ENCODE peak calls at places on chromosomes 6 and 20, in nine cellular contexts. O, W, C, B, M, I, X, L and K are unnamed samples.

GRCh38 chr6:145544031-145544430 is 191.3 kb downstream of the EPM2A start:
- DNase-seq in O (no peak), W (no peak), C (peak), B (peak), M (no peak), I (no peak), X (no peak), L (no peak), K (no peak)

GRCh38 chr20:12289476-12289875 is 371.8 kb downstream of the BTBD3 start:
- DNase-seq in O (no peak), W (no peak), C (no peak), B (no peak), M (no peak), I (no peak), X (no peak), L (no peak), K (no peak)

GRCh38 chr6:24522090-24522820 is 27.5 kb downstream of the ALDH5A1 start:
- DNase-seq in O (no peak), W (no peak), C (no peak), B (no peak), M (no peak), I (no peak), X (no peak), L (no peak), K (no peak)

GRCh38 chr20:23564927-23565326 is 3.4 kb downstream of the CST9L start:
- DNase-seq in O (no peak), W (no peak), C (no peak), B (no peak), M (no peak), I (no peak), X (no peak), L (no peak), K (no peak)

GRCh38 chr6:32905078-32905477 is 35.8 kb downstream of the HLA-DMB start:
- DNase-seq in O (no peak), W (no peak), C (no peak), B (no peak), M (no peak), I (no peak), X (no peak), L (no peak), K (no peak)

GRCh38 chr6:44253307-44254101 is 3.8 kb downstream of the SLC35B2 start:
- DNase-seq in O (no peak), W (no peak), C (peak), B (no peak), M (no peak), I (no peak), X (no peak), L (peak), K (no peak)

GRCh38 chr20:35991142-35991771 is 22.9 kb downstream of the CNBD2 start:
- DNase-seq in O (no peak), W (no peak), C (peak), B (peak), M (no peak), I (no peak), X (no peak), L (no peak), K (no peak)

GRCh38 chr20:57514273-57514751 is 10.6 kb downstream of the CTCFL start:
- DNase-seq in O (peak), W (peak), C (peak), B (peak), M (peak), I (no peak), X (peak), L (peak), K (peak)

GRCh38 chr6:158321960-158322359 is 9.7 kb downstream of the TULP4 start:
- DNase-seq in O (no peak), W (no peak), C (peak), B (no peak), M (no peak), I (no peak), X (no peak), L (no peak), K (no peak)

GRCh38 chr20:45890077-45890996 is 671 bp downstream of the NEURL2 start:
- DNase-seq in O (peak), W (peak), C (peak), B (peak), M (peak), I (no peak), X (peak), L (peak), K (peak)

GRCh38 chr6:43947860-43948259 is 177.8 kb downstream of the VEGFA start:
- DNase-seq in O (no peak), W (no peak), C (no peak), B (no peak), M (no peak), I (no peak), X (no peak), L (no peak), K (no peak)

GRCh38 chr6:117601811-117602150 is 530 bp downstream of the GOPC start:
- DNase-seq in O (no peak), W (no peak), C (no peak), B (no peak), M (no peak), I (no peak), X (no peak), L (no peak), K (no peak)

GRCh38 chr6:111564482-111564945 is 41.2 kb downstream of the TRAF3IP2 start:
- DNase-seq in O (no peak), W (no peak), C (no peak), B (no peak), M (peak), I (no peak), X (no peak), L (no peak), K (no peak)

GRCh38 chr6:79463721-79464120 is 73.5 kb downstream of the LCA5 start:
- DNase-seq in O (no peak), W (no peak), C (no peak), B (no peak), M (no peak), I (no peak), X (no peak), L (no peak), K (no peak)

GRCh38 chr6:91864911-91865310 is 1278.0 kb upstream of the MAP3K7 start:
- DNase-seq in O (no peak), W (no peak), C (no peak), B (no peak), M (no peak), I (no peak), X (no peak), L (no peak), K (no peak)

GRCh38 chr6:84432616-84433015 is 205.2 kb upstream of the CEP162 start:
- DNase-seq in O (no peak), W (no peak), C (no peak), B (no peak), M (no peak), I (no peak), X (no peak), L (no peak), K (no peak)

GRCh38 chr6:137680678-137681346 is 186.2 kb upstream of the TNFAIP3 start:
- DNase-seq in O (no peak), W (no peak), C (peak), B (peak), M (no peak), I (no peak), X (no peak), L (no peak), K (no peak)

GRCh38 chr6:129709451-129709908 is 497 bp downstream of the ARHGAP18 start:
- DNase-seq in O (no peak), W (no peak), C (peak), B (no peak), M (no peak), I (no peak), X (no peak), L (no peak), K (no peak)

GRCh38 chr6:116028233-116028632 is 32.5 kb downstream of the FRK start:
- DNase-seq in O (no peak), W (no peak), C (no peak), B (no peak), M (no peak), I (no peak), X (no peak), L (no peak), K (no peak)

GRCh38 chr6:118770835-118771234 is 119.4 kb upstream of the CEP85L start:
- DNase-seq in O (no peak), W (no peak), C (no peak), B (no peak), M (no peak), I (no peak), X (no peak), L (no peak), K (no peak)

GRCh38 chr6:38476141-38476540 is 163.6 kb downstream of the BTBD9 start:
- DNase-seq in O (no peak), W (no peak), C (no peak), B (no peak), M (no peak), I (no peak), X (no peak), L (no peak), K (no peak)

GRCh38 chr6:101400341-101400740 is 6.8 kb downstream of the GRIK2 start:
- DNase-seq in O (no peak), W (no peak), C (no peak), B (no peak), M (no peak), I (no peak), X (no peak), L (no peak), K (no peak)

GRCh38 chr20:43570496-43570895 is 11.7 kb downstream of the SGK2 start:
- DNase-seq in O (no peak), W (no peak), C (no peak), B (no peak), M (no peak), I (no peak), X (no peak), L (no peak), K (no peak)

GRCh38 chr6:22141271-22141745 is 155.5 kb downstream of the PRL start:
- DNase-seq in O (no peak), W (no peak), C (no peak), B (no peak), M (no peak), I (no peak), X (peak), L (no peak), K (no peak)

GRCh38 chr6:161901740-161902426 is 628.0 kb upstream of the AGPAT4 start:
- DNase-seq in O (no peak), W (no peak), C (no peak), B (no peak), M (no peak), I (no peak), X (no peak), L (no peak), K (no peak)

GRCh38 chr6:20693466-20694063 is 159.3 kb downstream of the CDKAL1 start:
- DNase-seq in O (no peak), W (no peak), C (no peak), B (no peak), M (no peak), I (no peak), X (no peak), L (no peak), K (no peak)

GRCh38 chr6:6057442-6058053 is 50.8 kb upstream of the NRN1 start:
- DNase-seq in O (no peak), W (no peak), C (peak), B (peak), M (no peak), I (no peak), X (no peak), L (no peak), K (no peak)

GRCh38 chr6:167685654-167686053 is 141.1 kb upstream of the AFDN start:
- DNase-seq in O (no peak), W (no peak), C (no peak), B (no peak), M (no peak), I (no peak), X (no peak), L (no peak), K (no peak)
- TF ChIP-seq CTCF in O (no peak), W (no peak), C (no peak), B (no peak), M (no peak), I (no peak), X (no peak), L (no peak), K (no peak)

DNA sequence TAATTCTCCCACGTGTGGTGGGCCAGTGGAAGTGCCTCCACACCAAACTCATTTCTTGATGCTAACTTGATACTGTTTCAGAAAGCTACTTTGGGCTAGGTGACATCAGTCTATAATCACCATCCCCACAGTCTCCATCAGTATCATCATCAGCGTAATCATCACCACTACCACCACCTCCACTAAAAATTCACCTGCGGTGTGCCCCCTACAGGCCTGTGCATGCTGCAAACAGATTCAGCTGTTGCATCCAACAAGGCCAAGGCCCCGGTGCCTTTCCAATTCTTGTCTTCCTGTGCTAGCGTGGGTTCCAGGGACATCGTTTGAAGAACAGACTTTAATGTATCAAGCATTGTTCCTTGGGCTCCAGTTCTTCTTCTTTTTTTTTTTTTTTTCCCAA is 201.3 kb upstream of the EXOC2 start:
- DNase-seq in O (no peak), W (no peak), C (no peak), B (no peak), M (no peak), I (no peak), X (no peak), L (no peak), K (no peak)
- TF ChIP-seq CTCF in O (no peak), W (peak), C (no peak), B (no peak), M (no peak), I (no peak), X (no peak), L (no peak), K (no peak)

GRCh38 chr6:35426074-35426473 is 26.1 kb upstream of the FANCE start:
- DNase-seq in O (no peak), W (no peak), C (no peak), B (no peak), M (peak), I (no peak), X (no peak), L (no peak), K (no peak)

GRCh38 chr6:35427851-35428321 is 24.3 kb upstream of the FANCE start:
- DNase-seq in O (no peak), W (no peak), C (peak), B (no peak), M (no peak), I (no peak), X (no peak), L (no peak), K (no peak)

GRCh38 chr6:35429463-35429862 is 22.7 kb upstream of the FANCE start:
- DNase-seq in O (no peak), W (no peak), C (no peak), B (no peak), M (no peak), I (no peak), X (no peak), L (no peak), K (no peak)

GRCh38 chr6:35427435-35427834 is 24.7 kb upstream of the FANCE start:
- DNase-seq in O (no peak), W (no peak), C (no peak), B (no peak), M (no peak), I (no peak), X (no peak), L (no peak), K (no peak)

GRCh38 chr6:35428421-35429149 is 23.6 kb upstream of the FANCE start:
- DNase-seq in O (no peak), W (no peak), C (no peak), B (no peak), M (no peak), I (no peak), X (no peak), L (no peak), K (no peak)
- TF ChIP-seq CTCF in O (no peak), W (no peak), C (no peak), B (no peak), M (no peak), I (no peak), X (no peak), L (no peak), K (no peak)

GRCh38 chr6:108175592-108176279 is 9.9 kb downstream of the NR2E1 start:
- DNase-seq in O (no peak), W (no peak), C (no peak), B (no peak), M (no peak), I (no peak), X (peak), L (no peak), K (no peak)
- TF ChIP-seq CTCF in O (no peak), W (peak), C (peak), B (no peak), M (no peak), I (no peak), X (peak), L (peak), K (no peak)

DNA sequence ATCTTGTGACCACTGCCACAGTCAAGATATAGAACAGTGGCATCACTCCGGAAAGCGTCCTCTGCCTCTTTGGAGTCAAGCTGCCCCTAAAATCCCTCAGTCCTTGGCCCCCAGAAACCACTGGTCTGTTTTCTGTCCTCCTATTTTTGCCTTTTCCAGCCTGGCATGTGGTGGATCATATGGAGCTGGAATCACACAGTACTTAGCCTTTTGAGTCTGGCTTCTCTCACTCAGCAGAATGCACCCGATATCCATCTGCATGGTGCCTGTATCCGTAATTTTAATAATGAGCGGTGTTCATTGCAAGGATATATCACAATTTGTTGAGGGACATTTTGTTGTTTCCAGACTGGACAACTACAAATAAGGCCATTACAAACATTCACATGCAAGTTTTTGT is 49.0 kb upstream of the STX16 start:
- DNase-seq in O (no peak), W (no peak), C (no peak), B (no peak), M (no peak), I (no peak), X (no peak), L (no peak), K (no peak)
- TF ChIP-seq CTCF in O (no peak), W (no peak), C (no peak), B (no peak), M (no peak), I (no peak), X (no peak), L (no peak), K (no peak)